ENCODE peak calls at places on chromosomes 7 and 10, in four cellular contexts. One of them, this sample, is unnamed.

GRCh38 chr7:17941171-17941490 is 837 bp upstream of the SNX13 start:
- DNase-seq in H9: no peak
- DNase-seq in H1: no peak
- DNase-seq in neuronal stem cell: no peak
- DNase-seq in this sample: peak; percentile 24

GRCh38 chr10:31101123-31101522 is 69.5 kb upstream of the ZNF438 start:
- DNase-seq in H9: no peak
- DNase-seq in H1: no peak
- DNase-seq in neuronal stem cell: no peak
- DNase-seq in this sample: peak; percentile 90

GRCh38 chr10:85598646-85599045 is 767.9 kb downstream of the GRID1 start:
- DNase-seq in H9: no peak
- DNase-seq in H1: peak; percentile 17
- DNase-seq in neuronal stem cell: no peak
- DNase-seq in this sample: no peak

GRCh38 chr10:70007116-70007820 is 45.4 kb upstream of the MACROH2A2 start:
- DNase-seq in H9: no peak
- DNase-seq in H1: no peak
- DNase-seq in neuronal stem cell: no peak
- DNase-seq in this sample: no peak

GRCh38 chr7:13987395-13987794 is 2.1 kb downstream of the ETV1 start:
- DNase-seq in H9: no peak
- DNase-seq in H1: no peak
- DNase-seq in neuronal stem cell: no peak
- DNase-seq in this sample: peak; percentile 54

GRCh38 chr10:106711313-106711906 is 453.1 kb downstream of the SORCS1 start:
- DNase-seq in H9: peak; percentile 72
- DNase-seq in H1: peak; percentile 86
- DNase-seq in neuronal stem cell: peak; percentile 9
- DNase-seq in this sample: no peak

GRCh38 chr10:45091968-45092367 is 91.2 kb downstream of the ZNF22 start:
- DNase-seq in H9: no peak
- DNase-seq in H1: no peak
- DNase-seq in neuronal stem cell: no peak
- DNase-seq in this sample: no peak

GRCh38 chr7:157703131-157703530 is 366.3 kb downstream of the DNAJB6 start:
- DNase-seq in H9: peak; percentile 26
- DNase-seq in H1: no peak
- DNase-seq in neuronal stem cell: no peak
- DNase-seq in this sample: no peak

GRCh38 chr7:18224138-18224537 is 196.5 kb upstream of the PRPS1L1 start:
- DNase-seq in H9: no peak
- DNase-seq in H1: no peak
- DNase-seq in neuronal stem cell: no peak
- DNase-seq in this sample: no peak

GRCh38 chr7:30923774-30924413 is 12.2 kb downstream of the AQP1 start:
- DNase-seq in H9: peak; percentile 22
- DNase-seq in H1: peak; percentile 30
- DNase-seq in neuronal stem cell: no peak
- DNase-seq in this sample: no peak

GRCh38 chr10:132541601-132542011 is 4.0 kb downstream of the INPP5A start:
- DNase-seq in H9: no peak
- DNase-seq in H1: no peak
- DNase-seq in neuronal stem cell: no peak
- DNase-seq in this sample: no peak

GRCh38 chr7:128895320-128895719 is 15.2 kb downstream of the KCP start:
- DNase-seq in H9: no peak
- DNase-seq in H1: no peak
- DNase-seq in neuronal stem cell: no peak
- DNase-seq in this sample: no peak

GRCh38 chr7:54839538-54840213 is 80.7 kb upstream of the SEC61G start:
- DNase-seq in H9: peak; percentile 86
- DNase-seq in H1: peak; percentile 85
- DNase-seq in neuronal stem cell: no peak
- DNase-seq in this sample: peak; percentile 36

GRCh38 chr7:135645296-135645904 is 16.9 kb upstream of the STMP1 start:
- DNase-seq in H9: no peak
- DNase-seq in H1: no peak
- DNase-seq in neuronal stem cell: no peak
- DNase-seq in this sample: peak; percentile 60

GRCh38 chr7:16712916-16713315 is 40.6 kb upstream of the TSPAN13 start:
- DNase-seq in H9: no peak
- DNase-seq in H1: no peak
- DNase-seq in neuronal stem cell: no peak
- DNase-seq in this sample: no peak

GRCh38 chr7:19834566-19834965 is 61.1 kb upstream of the TMEM196 start:
- DNase-seq in H9: no peak
- DNase-seq in H1: no peak
- DNase-seq in neuronal stem cell: no peak
- DNase-seq in this sample: no peak

DNA sequence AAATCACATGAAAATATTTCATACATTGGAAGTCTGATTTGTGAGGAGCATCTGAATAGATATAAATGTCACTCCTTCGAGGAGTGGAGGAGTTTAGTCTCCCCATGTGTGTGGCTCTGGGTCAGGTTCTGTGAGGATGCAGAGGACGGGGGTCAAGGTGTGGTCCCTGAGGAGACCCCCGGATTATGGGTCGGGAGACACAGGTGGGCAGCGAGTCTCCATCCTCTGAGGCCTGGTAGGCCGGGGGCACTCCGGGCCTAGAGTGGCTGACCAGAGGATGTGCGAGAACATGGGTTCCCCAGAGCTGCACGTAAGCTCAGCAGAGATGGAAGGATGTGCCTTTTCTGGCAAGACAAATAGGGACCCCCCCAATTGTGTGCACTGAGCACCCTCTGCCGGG is 93.4 kb upstream of the TCERG1L start:
- DNase-seq in H9: no peak
- DNase-seq in H1: no peak
- DNase-seq in neuronal stem cell: no peak
- DNase-seq in this sample: no peak
- H2AFZ ChIP-seq in H9: no peak overlapping the region
- H2AFZ ChIP-seq in H1: no peak overlapping the region
- H2AFZ ChIP-seq in neuronal stem cell: no peak overlapping the region
- H2AFZ ChIP-seq in this sample: no peak overlapping the region

DNA sequence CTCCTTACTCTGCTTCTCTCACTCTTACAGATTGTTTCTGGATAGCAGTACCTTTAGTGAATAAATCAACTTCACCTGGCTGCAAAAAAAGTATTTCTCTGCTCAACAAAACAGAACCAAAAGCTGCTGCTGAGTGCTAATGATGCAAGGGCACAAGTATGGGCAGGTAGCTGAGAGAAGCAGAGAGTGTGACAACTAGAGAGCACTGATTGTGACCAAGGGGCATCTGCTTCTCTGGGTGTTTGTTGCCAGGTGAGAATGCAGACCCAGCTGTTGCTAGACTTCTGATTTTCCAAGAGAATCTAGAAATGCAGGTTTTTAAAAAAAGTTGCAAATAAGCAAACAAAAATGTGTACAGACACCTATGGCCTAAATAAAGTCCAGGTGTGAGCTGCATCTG is 25.3 kb upstream of the PPIF start:
- DNase-seq in H9: no peak
- DNase-seq in H1: no peak
- DNase-seq in neuronal stem cell: no peak
- DNase-seq in this sample: no peak
- H2BK15ac ChIP-seq in H9: no peak overlapping the region
- H2BK15ac ChIP-seq in H1: no peak overlapping the region
- H2BK15ac ChIP-seq in neuronal stem cell: no peak overlapping the region
- H2BK15ac ChIP-seq in this sample: no peak overlapping the region

GRCh38 chr10:75451927-75452326 is 20.5 kb downstream of the LRMDA start:
- DNase-seq in H9: no peak
- DNase-seq in H1: no peak
- DNase-seq in neuronal stem cell: no peak
- DNase-seq in this sample: no peak
- H2BK12ac ChIP-seq in H9: no peak overlapping the region
- H2BK12ac ChIP-seq in H1: peak overlapping the region; percentile 64
- H2BK12ac ChIP-seq in neuronal stem cell: no peak overlapping the region
- H2BK12ac ChIP-seq in this sample: no peak overlapping the region

GRCh38 chr7:12730523-12730922 is 43.1 kb downstream of the ARL4A start:
- DNase-seq in H9: no peak
- DNase-seq in H1: no peak
- DNase-seq in neuronal stem cell: no peak
- DNase-seq in this sample: no peak

GRCh38 chr7:12726908-12727307 is 39.5 kb downstream of the ARL4A start:
- DNase-seq in H9: no peak
- DNase-seq in H1: no peak
- DNase-seq in neuronal stem cell: no peak
- DNase-seq in this sample: no peak

GRCh38 chr7:12727455-12728191 is 40.2 kb downstream of the ARL4A start:
- DNase-seq in H9: no peak
- DNase-seq in H1: no peak
- DNase-seq in neuronal stem cell: no peak
- DNase-seq in this sample: peak; percentile 41

GRCh38 chr7:12729112-12729511 is 41.7 kb downstream of the ARL4A start:
- DNase-seq in H9: peak; percentile 79
- DNase-seq in H1: peak; percentile 57
- DNase-seq in neuronal stem cell: no peak
- DNase-seq in this sample: peak; percentile 47

GRCh38 chr7:12728192-12728538 is 40.7 kb downstream of the ARL4A start:
- DNase-seq in H9: no peak
- DNase-seq in H1: no peak
- DNase-seq in neuronal stem cell: no peak
- DNase-seq in this sample: no peak
- H2AFZ ChIP-seq in H9: no peak overlapping the region
- H2AFZ ChIP-seq in H1: no peak overlapping the region
- H2AFZ ChIP-seq in neuronal stem cell: peak overlapping the region; percentile 27
- H2AFZ ChIP-seq in this sample: no peak overlapping the region

GRCh38 chr7:80699030-80699638 is 60.7 kb downstream of the CD36 start:
- DNase-seq in H9: no peak
- DNase-seq in H1: no peak
- DNase-seq in neuronal stem cell: peak; percentile 51
- DNase-seq in this sample: peak; percentile 67
- H2BK15ac ChIP-seq in H9: no peak overlapping the region
- H2BK15ac ChIP-seq in H1: no peak overlapping the region
- H2BK15ac ChIP-seq in neuronal stem cell: no peak overlapping the region
- H2BK15ac ChIP-seq in this sample: no peak overlapping the region

DNA sequence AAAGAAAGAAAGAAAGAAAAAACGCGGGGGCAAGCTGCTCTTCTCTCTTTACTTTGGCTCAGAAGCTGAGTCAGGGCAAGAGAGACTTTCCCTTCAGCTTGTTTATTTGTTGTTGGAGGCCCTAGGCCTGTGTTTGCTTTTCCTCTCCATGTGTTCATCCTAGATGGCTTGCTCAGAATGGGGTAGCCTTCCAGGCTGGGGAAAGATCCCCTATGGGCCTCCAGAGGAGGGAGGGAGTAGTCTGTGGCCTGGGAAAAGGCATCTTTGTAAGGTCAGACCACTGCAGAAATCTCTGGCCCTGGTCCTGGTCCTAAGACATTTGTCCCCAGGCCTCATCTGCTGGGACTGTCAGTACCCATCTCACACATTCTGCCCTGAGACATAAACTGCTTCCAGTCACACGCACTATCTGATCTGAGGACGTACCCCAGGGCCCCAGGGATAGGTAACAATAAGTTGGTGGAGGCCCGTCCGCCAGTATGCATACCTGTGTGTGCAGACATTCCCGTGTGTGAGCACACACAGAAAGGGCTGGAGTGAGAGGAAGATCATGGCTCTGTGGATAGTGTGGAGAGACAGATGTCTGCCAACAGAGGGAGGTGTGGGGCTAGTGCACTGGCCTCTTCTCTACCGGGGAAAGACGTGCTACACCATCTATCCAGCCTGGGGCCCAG is 4.9 kb upstream of the SCD start:
- DNase-seq in H9: peak; percentile 80
- DNase-seq in H1: peak; percentile 58
- DNase-seq in neuronal stem cell: peak; percentile 45
- DNase-seq in this sample: peak; percentile 76
- H2BK12ac ChIP-seq in H9: no peak overlapping the region
- H2BK12ac ChIP-seq in H1: peak overlapping the region; percentile 53
- H2BK12ac ChIP-seq in neuronal stem cell: no peak overlapping the region
- H2BK12ac ChIP-seq in this sample: peak overlapping the region; percentile 89

GRCh38 chr10:4283841-4284610 is 499.0 kb upstream of the KLF6 start:
- DNase-seq in H9: no peak
- DNase-seq in H1: no peak
- DNase-seq in neuronal stem cell: no peak
- DNase-seq in this sample: peak; percentile 90
- H2AFZ ChIP-seq in H9: no peak overlapping the region
- H2AFZ ChIP-seq in H1: no peak overlapping the region
- H2AFZ ChIP-seq in neuronal stem cell: no peak overlapping the region
- H2AFZ ChIP-seq in this sample: no peak overlapping the region

GRCh38 chr7:141941075-141941474 is 5.7 kb downstream of the CLEC5A start:
- DNase-seq in H9: no peak
- DNase-seq in H1: no peak
- DNase-seq in neuronal stem cell: no peak
- DNase-seq in this sample: no peak
- H2BK15ac ChIP-seq in H9: no peak overlapping the region
- H2BK15ac ChIP-seq in H1: no peak overlapping the region
- H2BK15ac ChIP-seq in neuronal stem cell: no peak overlapping the region
- H2BK15ac ChIP-seq in this sample: no peak overlapping the region

This sample was measured in mesenchymal stem cell.